ENCODE peak calls at places on chromosomes 16 and 17, in seven cellular contexts. G is CD8-positive, alpha-beta T cell; W is tibial nerve; K is IMR-90; H is stomach; V is Karpas-422; D is neural progenitor cell. R is an unnamed sample. For H3K4me1, the result is how much of the 10 kb centered on the place peaks cover.

GRCh38 chr16:73037331-73037745 is 10.6 kb downstream of the ZFHX3 start:
- DNase-seq in D (no peak), K (no peak), H (peak), W (no peak), V (no peak), G (no peak), R (no peak)

GRCh38 chr17:59366773-59367656 is 35.6 kb downstream of the YPEL2 start:
- DNase-seq in G (no peak), K (peak), V (no peak), D (no peak), W (no peak), H (peak), R (no peak)

GRCh38 chr16:73047221-73047535 is 750 bp downstream of the ZFHX3 start:
- DNase-seq in D (no peak), H (no peak), W (no peak), G (no peak), K (peak), V (no peak), R (no peak)

GRCh38 chr16:70162041-70162451 is 11.5 kb upstream of the CLEC18C start:
- DNase-seq in K (peak), G (no peak), D (no peak), H (no peak), V (no peak), W (no peak), R (no peak)

GRCh38 chr17:36069131-36069530 is 5.1 kb downstream of the CCL18 start:
- DNase-seq in W (no peak), H (no peak), K (no peak), V (no peak), D (no peak), G (no peak), R (no peak)

GRCh38 chr16:84724619-84725307 is 25.0 kb downstream of the USP10 start:
- DNase-seq in D (no peak), H (no peak), G (no peak), W (no peak), V (no peak), K (peak), R (no peak)

GRCh38 chr17:1736348-1737281 is 6.1 kb upstream of the SERPINF2 start:
- DNase-seq in V (peak), K (peak), D (no peak), W (peak), H (peak), G (no peak), R (peak)

GRCh38 chr16:80041399-80041798 is 440.9 kb upstream of the MAF start:
- DNase-seq in G (no peak), K (no peak), H (no peak), V (no peak), W (no peak), D (no peak), R (no peak)

GRCh38 chr17:70060415-70060814 is 14.6 kb upstream of the KCNJ16 start:
- DNase-seq in K (peak), W (no peak), G (no peak), H (peak), D (no peak), V (no peak), R (no peak)

GRCh38 chr17:6402258-6402657 is 32.7 kb downstream of the AIPL1 start:
- DNase-seq in D (no peak), V (no peak), H (no peak), W (no peak), G (no peak), K (no peak), R (no peak)

GRCh38 chr17:37708616-37709212 is 36.1 kb downstream of the HNF1B start:
- DNase-seq in D (no peak), G (no peak), W (no peak), K (peak), H (peak), V (no peak), R (no peak)

GRCh38 chr17:73192894-73193701 is at the start of gene COG1:
- DNase-seq in K (peak), V (peak), H (peak), D (peak), G (peak), W (peak), R (peak)

GRCh38 chr17:54976316-54976715 is 7.8 kb downstream of the STXBP4 start:
- DNase-seq in K (no peak), H (no peak), W (no peak), V (no peak), G (no peak), D (no peak), R (no peak)

GRCh38 chr17:42354956-42355843 is 33.0 kb downstream of the STAT3 start:
- DNase-seq in G (no peak), H (no peak), K (no peak), V (no peak), D (no peak), W (no peak), R (no peak)

GRCh38 chr17:59796785-59797205 is 89.3 kb downstream of the VMP1 start:
- DNase-seq in G (no peak), W (no peak), K (no peak), D (no peak), V (peak), H (no peak), R (no peak)

GRCh38 chr16:68645494-68646388 is 631 bp downstream of the CDH3 start:
- DNase-seq in H (no peak), G (no peak), W (no peak), K (no peak), V (no peak), D (peak), R (no peak)

GRCh38 chr16:87809150-87809902 is 43.5 kb upstream of the KLHDC4 start:
- DNase-seq in V (peak), D (no peak), H (no peak), W (no peak), K (peak), G (no peak), R (no peak)

GRCh38 chr17:12732366-12732765 is 56.9 kb upstream of the ARHGAP44 start:
- DNase-seq in D (no peak), V (no peak), H (no peak), K (no peak), G (no peak), W (no peak), R (no peak)

GRCh38 chr16:55372792-55373488 is 48.9 kb downstream of the IRX6 start:
- DNase-seq in G (no peak), W (no peak), D (no peak), K (no peak), V (no peak), H (no peak), R (no peak)

GRCh38 chr16:79366635-79367034 is 233.9 kb downstream of the MAF start:
- DNase-seq in H (no peak), K (no peak), D (no peak), G (no peak), V (no peak), W (no peak), R (no peak)

GRCh38 chr17:9421525-9421924 is 154.1 kb downstream of the STX8 start:
- DNase-seq in V (no peak), W (no peak), D (no peak), H (no peak), K (no peak), G (no peak), R (no peak)

DNA sequence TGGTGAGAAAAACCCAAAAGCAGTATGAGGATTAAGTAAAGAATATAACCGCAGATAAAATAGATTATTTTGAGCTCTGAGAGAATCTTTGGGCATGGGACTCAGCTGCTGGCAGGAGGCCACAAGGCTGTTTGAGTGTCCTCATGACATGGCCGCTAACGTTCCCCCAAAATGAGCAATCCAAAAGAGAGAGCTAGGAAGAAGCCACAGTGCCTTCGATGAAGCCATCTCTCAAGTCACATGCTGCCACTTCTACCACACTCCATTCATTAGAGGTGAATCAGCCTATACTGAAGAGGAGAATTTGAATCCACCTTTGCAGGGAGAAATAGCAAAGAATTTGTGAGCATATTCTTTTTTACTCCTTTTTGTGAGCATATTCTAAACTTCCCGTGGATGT is 34.2 kb downstream of the ANKFY1 start:
- DNase-seq in K (peak), V (no peak), H (no peak), W (peak), D (no peak), G (no peak), R (no peak)
- H3K4me3 ChIP-seq in K (no peak), V (no peak), H (no peak), W (no peak), D (no peak), G (no peak), R (no peak)

GRCh38 chr17:510223-510917 is 157.8 kb upstream of the RPH3AL start:
- DNase-seq in V (no peak), H (no peak), K (peak), W (no peak), D (no peak), G (no peak), R (no peak)

GRCh38 chr17:511001-511690 is 158.5 kb upstream of the RPH3AL start:
- DNase-seq in H (no peak), D (no peak), V (no peak), W (peak), G (no peak), K (peak), R (no peak)

GRCh38 chr17:512926-513325 is 160.3 kb upstream of the RPH3AL start:
- DNase-seq in D (no peak), K (peak), W (no peak), G (no peak), H (no peak), V (no peak), R (no peak)

GRCh38 chr17:512311-512710 is 159.7 kb upstream of the RPH3AL start:
- DNase-seq in G (no peak), V (no peak), H (no peak), W (no peak), D (no peak), K (no peak), R (no peak)

GRCh38 chr17:511833-512251 is 159.2 kb upstream of the RPH3AL start:
- DNase-seq in H (no peak), V (no peak), G (no peak), W (no peak), K (peak), D (no peak), R (no peak)
- H3K27ac ChIP-seq in H (peak), V (no peak), G (no peak), W (no peak), K (no peak), D (no peak), R (no peak)

GRCh38 chr17:47705536-47706481 is 11.8 kb downstream of the TBKBP1 start:
- DNase-seq in K (no peak), G (no peak), H (no peak), V (no peak), W (no peak), D (no peak), R (no peak)

GRCh38 chr17:47707884-47708283 is 13.9 kb downstream of the TBKBP1 start:
- DNase-seq in W (no peak), G (no peak), H (no peak), D (no peak), K (no peak), V (no peak), R (no peak)

GRCh38 chr17:47708864-47709541 is 15.0 kb downstream of the TBKBP1 start:
- DNase-seq in W (no peak), H (peak), K (peak), V (no peak), D (peak), G (no peak), R (no peak)

GRCh38 chr17:47708312-47708863 is 14.4 kb downstream of the TBKBP1 start:
- DNase-seq in W (no peak), D (no peak), V (no peak), G (no peak), H (no peak), K (no peak), R (no peak)

GRCh38 chr17:47707056-47707791 is 13.3 kb downstream of the TBKBP1 start:
- DNase-seq in H (no peak), G (no peak), W (no peak), V (no peak), K (peak), D (no peak), R (peak)
- H3K4me1 ChIP-seq in H (under half), G (half or more), W (half or more), V (under half), K (under half), D (under half), R (half or more)

GRCh38 chr17:40613755-40614154 is 33.9 kb downstream of the SMARCE1 start:
- DNase-seq in K (no peak), V (no peak), D (no peak), W (no peak), H (no peak), G (no peak), R (no peak)
- H3K4me3 ChIP-seq in K (no peak), V (no peak), D (no peak), W (no peak), H (no peak), G (no peak), R (peak)

GRCh38 chr16:58853830-58854229 is 119.7 kb upstream of the GOT2 start:
- DNase-seq in G (no peak), K (no peak), H (no peak), D (peak), W (no peak), V (no peak), R (no peak)

GRCh38 chr16:58848662-58849002 is 114.5 kb upstream of the GOT2 start:
- DNase-seq in K (no peak), W (no peak), H (no peak), V (no peak), D (no peak), G (no peak), R (no peak)

GRCh38 chr16:58847902-58848661 is 114.0 kb upstream of the GOT2 start:
- DNase-seq in D (no peak), H (no peak), G (no peak), W (no peak), K (no peak), V (no peak), R (no peak)

GRCh38 chr16:58850019-58850626 is 116.0 kb upstream of the GOT2 start:
- DNase-seq in V (no peak), G (no peak), D (no peak), W (no peak), H (no peak), K (no peak), R (no peak)

GRCh38 chr16:58850627-58851024 is 116.5 kb upstream of the GOT2 start:
- DNase-seq in D (no peak), K (no peak), H (no peak), W (no peak), G (no peak), V (no peak), R (no peak)
- H3K27ac ChIP-seq in D (no peak), K (no peak), H (no peak), W (no peak), G (no peak), V (no peak), R (no peak)

GRCh38 chr17:56678249-56679144 is 85.0 kb downstream of the NOG start:
- DNase-seq in W (no peak), K (no peak), H (no peak), G (no peak), D (peak), V (peak), R (no peak)

GRCh38 chr17:56676807-56677206 is 83.3 kb downstream of the NOG start:
- DNase-seq in D (no peak), K (no peak), W (no peak), H (no peak), V (no peak), G (no peak), R (no peak)

GRCh38 chr17:56679767-56680422 is 86.4 kb downstream of the NOG start:
- DNase-seq in D (no peak), V (peak), G (no peak), H (no peak), W (no peak), K (no peak), R (no peak)

GRCh38 chr17:56680676-56681075 is 87.2 kb downstream of the NOG start:
- DNase-seq in K (no peak), D (no peak), H (no peak), G (no peak), V (no peak), W (no peak), R (no peak)

GRCh38 chr17:56679148-56679766 is 85.8 kb downstream of the NOG start:
- DNase-seq in D (peak), V (peak), G (no peak), K (peak), W (peak), H (no peak), R (peak)
- H3K4me1 ChIP-seq in D (under half), V (under half), G (under half), K (under half), W (under half), H (under half), R (under half)

GRCh38 chr17:81474958-81475357 is 37.6 kb downstream of the ACTG1 start:
- DNase-seq in G (no peak), H (no peak), D (no peak), K (no peak), V (no peak), W (no peak), R (no peak)
- H3K4me3 ChIP-seq in G (no peak), H (no peak), D (no peak), K (no peak), V (no peak), W (no peak), R (no peak)

DNA sequence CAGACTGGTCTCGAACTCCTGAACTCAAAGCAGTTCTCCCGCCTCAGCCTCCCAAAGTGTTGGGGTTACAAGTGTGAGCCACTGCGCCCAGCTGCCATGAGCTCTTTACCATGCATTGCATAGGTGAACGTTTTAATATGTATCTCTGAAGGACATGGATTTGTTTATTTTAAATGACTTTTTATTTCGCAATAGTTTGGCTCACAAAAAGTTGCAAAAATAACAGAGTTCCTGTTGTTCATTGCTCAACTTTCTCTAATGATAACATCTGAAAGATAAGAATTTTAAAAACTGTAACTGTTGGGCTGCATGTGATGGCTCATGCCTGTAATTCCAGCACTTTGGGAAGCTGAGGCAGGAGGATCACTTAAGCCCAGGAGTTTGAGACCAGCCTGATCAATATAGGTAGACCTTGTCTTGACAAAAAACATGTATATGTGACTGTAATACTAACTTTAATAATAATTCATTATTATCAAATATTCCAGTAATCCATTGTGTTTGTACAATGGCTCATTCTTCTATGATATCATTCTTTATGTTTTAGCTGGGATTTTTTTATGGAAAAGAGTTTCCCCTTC is 80.1 kb downstream of the ABCC1 start:
- DNase-seq in D (no peak), H (no peak), W (no peak), K (peak), V (no peak), G (no peak), R (no peak)
- H3K27ac ChIP-seq in D (no peak), H (peak), W (no peak), K (peak), V (no peak), G (no peak), R (no peak)

GRCh38 chr17:39757931-39758873 is 20.5 kb downstream of the GRB7 start:
- DNase-seq in H (no peak), K (no peak), D (no peak), V (peak), W (no peak), G (no peak), R (peak)
- H3K4me1 ChIP-seq in H (under half), K (under half), D (under half), V (half or more), W (under half), G (half or more), R (half or more)

R was measured in CD4-positive, alpha-beta memory T cell.